ENCODE peak calls at places on chromosome 12, in ten cellular contexts. J is HCT116, E is IMR-90, H is ovary, K is adrenal gland, Y is right lobe of liver, O is heart left ventricle, G is uterus, U is breast epithelium, A is tibial nerve. M is an unnamed sample.
A peak's percentile ranks its signal among the peaks of the same experiment; 100 is the strongest.

GRCh38 chr12:67928621-67929369 is 60.5 kb upstream of the IFNG-AS1 start:
- DNase-seq in J (no peak), E (no peak), H (no peak), K (no peak), Y (no peak), O (no peak), G (no peak), U (no peak), A (no peak), M (no peak)

GRCh38 chr12:8644345-8645248 is 18.0 kb downstream of the MFAP5 start:
- DNase-seq in J (no peak), E (no peak), H (no peak), K (no peak), Y (no peak), O (no peak), G (no peak), U (no peak), A (no peak), M (no peak)

GRCh38 chr12:94571556-94571955 is 78.8 kb downstream of the TMCC3 start:
- DNase-seq in J (peak; percentile 19), E (peak; percentile 76), H (peak; percentile 50), K (peak; percentile 65), Y (peak; percentile 97), O (peak; percentile 59), G (peak; percentile 55), U (no peak), A (no peak), M (no peak)

GRCh38 chr12:54364413-54364812 is at the start of gene GPR84:
- DNase-seq in J (no peak), E (no peak), H (no peak), K (no peak), Y (no peak), O (no peak), G (no peak), U (no peak), A (no peak), M (no peak)

GRCh38 chr12:14614704-14615121 is 47.0 kb upstream of the PLBD1 start:
- DNase-seq in J (no peak), E (no peak), H (no peak), K (no peak), Y (no peak), O (no peak), G (no peak), U (no peak), A (no peak), M (no peak)

GRCh38 chr12:19220205-19220604 is 90.7 kb downstream of the PLEKHA5 start:
- DNase-seq in J (no peak), E (peak; percentile 94), H (no peak), K (peak; percentile 49), Y (no peak), O (no peak), G (no peak), U (no peak), A (no peak), M (no peak)

GRCh38 chr12:43348221-43348620 is 203.8 kb downstream of the ADAMTS20 start:
- DNase-seq in J (no peak), E (no peak), H (no peak), K (no peak), Y (no peak), O (no peak), G (no peak), U (no peak), A (no peak), M (no peak)

GRCh38 chr12:116808113-116808786 is 70.1 kb downstream of the RNFT2 start:
- DNase-seq in J (no peak), E (no peak), H (no peak), K (no peak), Y (no peak), O (no peak), G (no peak), U (no peak), A (no peak), M (no peak)

GRCh38 chr12:13126494-13126893 is 23.0 kb upstream of the GSG1 start:
- DNase-seq in J (no peak), E (no peak), H (no peak), K (no peak), Y (no peak), O (no peak), G (no peak), U (no peak), A (no peak), M (no peak)

DNA sequence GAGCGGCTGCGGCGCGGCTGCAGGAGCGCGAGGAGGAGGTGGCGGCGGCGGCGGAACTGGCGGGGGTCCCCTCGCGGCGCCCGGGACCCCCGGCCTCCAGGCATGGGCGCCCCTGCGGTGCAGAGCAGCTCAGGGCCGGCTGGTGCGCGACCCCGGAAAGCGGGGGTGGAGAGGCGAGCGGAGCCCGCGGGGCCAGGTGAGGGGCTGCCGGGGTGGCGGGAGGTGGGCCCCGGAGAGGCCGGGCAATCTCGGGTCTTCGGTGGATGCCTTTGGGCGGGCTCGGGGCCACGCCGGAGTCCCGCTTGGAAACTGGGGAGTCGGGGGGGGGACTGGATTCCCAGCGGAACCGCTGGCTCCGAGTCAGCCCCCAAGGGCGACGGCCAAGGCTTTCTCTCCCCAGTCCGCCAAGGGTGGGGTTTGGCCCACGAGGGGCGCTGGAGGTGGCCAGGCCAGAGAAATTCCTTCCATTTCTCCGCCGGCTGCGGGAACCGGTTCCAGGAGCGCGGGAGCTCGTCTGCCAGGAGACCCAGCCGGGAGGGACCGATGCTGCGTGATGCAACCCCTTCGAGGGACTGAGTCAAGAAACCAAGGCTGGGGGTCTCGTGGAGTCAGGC is 13.9 kb upstream of the NR4A1 start:
- DNase-seq in J (no peak), E (peak; percentile 46), H (peak; percentile 86), K (peak; percentile 68), Y (no peak), O (peak; percentile 71), G (peak; percentile 80), U (peak; percentile 75), A (no peak), M (peak; percentile 94)
- TF ChIP-seq POLR2A in J (no peak), E (peak; percentile 82), H (peak; percentile 40), K (peak; percentile 26), Y (no peak), O (no peak), G (no peak), U (no peak), A (peak; percentile 20), M (no peak)

GRCh38 chr12:27975222-27976136 is 2.9 kb upstream of the PTHLH start:
- DNase-seq in J (no peak), E (peak; percentile 72), H (peak; percentile 18), K (no peak), Y (no peak), O (peak; percentile 44), G (no peak), U (no peak), A (no peak), M (no peak)

GRCh38 chr12:27981874-27982273 is 9.3 kb upstream of the PTHLH start:
- DNase-seq in J (no peak), E (peak; percentile 61), H (no peak), K (no peak), Y (no peak), O (no peak), G (no peak), U (no peak), A (no peak), M (no peak)

GRCh38 chr12:27982951-27983350 is 10.4 kb upstream of the PTHLH start:
- DNase-seq in J (no peak), E (no peak), H (no peak), K (no peak), Y (no peak), O (no peak), G (no peak), U (no peak), A (no peak), M (no peak)

GRCh38 chr12:27982380-27982779 is 9.8 kb upstream of the PTHLH start:
- DNase-seq in J (no peak), E (no peak), H (no peak), K (no peak), Y (no peak), O (no peak), G (no peak), U (no peak), A (no peak), M (no peak)

GRCh38 chr12:27979145-27979544 is 6.6 kb upstream of the PTHLH start:
- DNase-seq in J (no peak), E (peak; percentile 48), H (no peak), K (no peak), Y (no peak), O (no peak), G (no peak), U (no peak), A (no peak), M (no peak)
- TF ChIP-seq POLR2A in J (no peak), E (no peak), H (no peak), K (no peak), Y (no peak), O (no peak), G (no peak), U (no peak), A (no peak), M (no peak)

GRCh38 chr12:112020947-112021457 is 7.8 kb downstream of the ERP29 start:
- DNase-seq in J (no peak), E (no peak), H (no peak), K (no peak), Y (no peak), O (no peak), G (no peak), U (no peak), A (no peak), M (no peak)
- TF ChIP-seq POLR2A in J (no peak), E (no peak), H (no peak), K (no peak), Y (no peak), O (no peak), G (no peak), U (no peak), A (no peak), M (no peak)

GRCh38 chr12:92144045-92144630 is 1.5 kb downstream of the BTG1 start:
- DNase-seq in J (peak; percentile 66), E (peak; percentile 99), H (peak; percentile 73), K (peak; percentile 84), Y (peak; percentile 82), O (peak; percentile 77), G (peak; percentile 80), U (peak; percentile 56), A (peak; percentile 57), M (peak; percentile 80)
- TF ChIP-seq POLR2A in J (no peak), E (peak; percentile 71), H (no peak), K (peak; percentile 68), Y (no peak), O (peak; percentile 52), G (no peak), U (no peak), A (peak; percentile 63), M (no peak)

GRCh38 chr12:102120564-102120873 is 536 bp downstream of the PARPBP start:
- DNase-seq in J (no peak), E (no peak), H (no peak), K (no peak), Y (no peak), O (no peak), G (no peak), U (no peak), A (no peak), M (no peak)

GRCh38 chr12:102120886-102121285 is 903 bp downstream of the PARPBP start:
- DNase-seq in J (peak; percentile 3), E (peak; percentile 29), H (no peak), K (no peak), Y (no peak), O (no peak), G (no peak), U (no peak), A (no peak), M (no peak)

GRCh38 chr12:102119674-102120563 is at the start of the genes NUP37 and PARPBP:
- DNase-seq in J (peak; percentile 86), E (peak; percentile 81), H (peak; percentile 86), K (peak; percentile 90), Y (peak; percentile 91), O (peak; percentile 90), G (peak; percentile 85), U (peak; percentile 85), A (peak; percentile 74), M (peak; percentile 94)

GRCh38 chr12:102116392-102116791 is 3.5 kb downstream of the NUP37 start:
- DNase-seq in J (no peak), E (no peak), H (no peak), K (no peak), Y (no peak), O (no peak), G (no peak), U (no peak), A (no peak), M (no peak)

GRCh38 chr12:102118874-102119273 is 1.0 kb downstream of the NUP37 start:
- DNase-seq in J (no peak), E (peak; percentile 33), H (no peak), K (no peak), Y (no peak), O (no peak), G (no peak), U (no peak), A (no peak), M (no peak)
- TF ChIP-seq POLR2A in J (no peak), E (no peak), H (no peak), K (no peak), Y (no peak), O (no peak), G (no peak), U (no peak), A (no peak), M (no peak)